ENCODE peak calls at places on chromosome 20, in ten cellular contexts. L is GM13977, G is endothelial cell, N is breast epithelium, P is fibroblast of the aortic adventitia, R is nephron progenitor cell, B is foreskin keratinocyte, M is astrocyte, K is A549, U is HFFc6. A is an unnamed sample.

GRCh38 chr20:57780398-57780797 is 70.6 kb upstream of the PMEPA1 start:
- DNase-seq in B (no peak), K (no peak), P (no peak), N (no peak), U (no peak), M (no peak), G (no peak), R (no peak), L (no peak), A (no peak)

GRCh38 chr20:51553897-51554504 is 11.5 kb upstream of the NFATC2 start:
- DNase-seq in R (no peak), L (no peak), N (no peak), M (peak), B (no peak), U (peak), G (no peak), K (no peak), P (peak), A (no peak)

GRCh38 chr20:34750484-34750883 is 46.3 kb downstream of the TP53INP2 start:
- DNase-seq in G (no peak), B (no peak), M (no peak), N (no peak), U (no peak), P (no peak), R (no peak), K (no peak), L (no peak), A (no peak)

GRCh38 chr20:49276895-49277785 is 717 bp downstream of the ZNFX1 start:
- DNase-seq in L (peak), K (no peak), U (no peak), M (no peak), P (no peak), B (no peak), R (peak), N (peak), G (peak), A (peak)

GRCh38 chr20:57990396-57990987 is 238.0 kb downstream of the ANKRD60 start:
- DNase-seq in P (peak), B (peak), R (no peak), K (no peak), G (no peak), L (no peak), U (peak), M (peak), N (no peak), A (no peak)

GRCh38 chr20:48710341-48711043 is 117.3 kb downstream of the PREX1 start:
- DNase-seq in B (no peak), L (no peak), R (no peak), M (no peak), K (no peak), U (no peak), N (no peak), P (no peak), G (no peak), A (no peak)

GRCh38 chr20:12927489-12927888 is 81.3 kb upstream of the SPTLC3 start:
- DNase-seq in L (no peak), M (peak), K (no peak), G (no peak), R (no peak), N (no peak), U (no peak), P (peak), B (peak), A (no peak)

GRCh38 chr20:53914091-53914860 is 156.1 kb downstream of the BCAS1 start:
- DNase-seq in L (no peak), R (no peak), N (no peak), K (no peak), M (peak), P (peak), B (no peak), G (no peak), U (no peak), A (no peak)

GRCh38 chr20:32528291-32528891 is 56.7 kb downstream of the NOL4L start:
- DNase-seq in M (no peak), R (no peak), N (no peak), L (no peak), K (no peak), G (no peak), B (no peak), U (no peak), P (no peak), A (no peak)

GRCh38 chr20:59977086-59977485 is 18.9 kb downstream of the CDH26 start:
- DNase-seq in B (no peak), U (no peak), K (no peak), L (no peak), G (no peak), M (no peak), N (no peak), R (no peak), P (no peak), A (no peak)

GRCh38 chr20:58271596-58272460 is 37.7 kb upstream of the RAB22A start:
- DNase-seq in K (no peak), N (no peak), P (no peak), M (no peak), G (no peak), B (no peak), L (peak), R (no peak), U (no peak), A (no peak)

GRCh38 chr20:21360686-21361085 is 36.6 kb downstream of the NKX2-4 start:
- DNase-seq in R (no peak), U (peak), M (peak), L (no peak), B (no peak), N (no peak), P (peak), G (no peak), K (no peak), A (no peak)

GRCh38 chr20:57998276-57998675 is 230.2 kb downstream of the ANKRD60 start:
- DNase-seq in L (no peak), U (no peak), K (no peak), B (no peak), M (no peak), G (no peak), R (no peak), P (no peak), N (no peak), A (no peak)

GRCh38 chr20:49603209-49603627 is 35.3 kb upstream of the PTGIS start:
- DNase-seq in B (no peak), P (peak), U (peak), K (no peak), G (peak), M (peak), R (no peak), N (no peak), L (no peak), A (no peak)

GRCh38 chr20:4710106-4710475 is 11.6 kb upstream of the PRND start:
- DNase-seq in L (no peak), B (no peak), K (no peak), P (no peak), G (no peak), R (no peak), N (no peak), U (no peak), M (no peak), A (no peak)

GRCh38 chr20:38889792-38890496 is 36.3 kb upstream of the FAM83D start:
- DNase-seq in K (no peak), R (no peak), N (no peak), B (no peak), P (no peak), L (no peak), M (no peak), U (no peak), G (no peak), A (no peak)

GRCh38 chr20:6814945-6815344 is 47.5 kb downstream of the BMP2 start:
- DNase-seq in N (no peak), U (no peak), K (no peak), M (no peak), G (no peak), L (no peak), R (no peak), P (peak), B (no peak), A (no peak)

GRCh38 chr20:47335251-47336012 is 21.1 kb downstream of the ZMYND8 start:
- DNase-seq in M (no peak), L (no peak), G (no peak), N (no peak), P (peak), U (no peak), K (no peak), B (no peak), R (no peak), A (no peak)

GRCh38 chr20:36548006-36548315 is 6.6 kb downstream of the MYL9 start:
- DNase-seq in B (no peak), L (no peak), U (no peak), M (no peak), N (no peak), K (no peak), P (no peak), G (peak), R (peak), A (no peak)
- TF ChIP-seq CTCF in B (peak), L (peak), U (peak), M (no peak), N (no peak), K (no peak), P (peak), G (no peak), R (no peak), A (peak)

GRCh38 chr20:10536531-10536930 is 101.4 kb downstream of the SLX4IP start:
- DNase-seq in N (peak), M (no peak), L (no peak), K (no peak), R (no peak), U (no peak), B (no peak), P (peak), G (no peak), A (no peak)
- TF ChIP-seq CTCF in N (peak), M (peak), L (peak), K (peak), R (no peak), U (peak), B (peak), P (peak), G (peak), A (peak)

DNA sequence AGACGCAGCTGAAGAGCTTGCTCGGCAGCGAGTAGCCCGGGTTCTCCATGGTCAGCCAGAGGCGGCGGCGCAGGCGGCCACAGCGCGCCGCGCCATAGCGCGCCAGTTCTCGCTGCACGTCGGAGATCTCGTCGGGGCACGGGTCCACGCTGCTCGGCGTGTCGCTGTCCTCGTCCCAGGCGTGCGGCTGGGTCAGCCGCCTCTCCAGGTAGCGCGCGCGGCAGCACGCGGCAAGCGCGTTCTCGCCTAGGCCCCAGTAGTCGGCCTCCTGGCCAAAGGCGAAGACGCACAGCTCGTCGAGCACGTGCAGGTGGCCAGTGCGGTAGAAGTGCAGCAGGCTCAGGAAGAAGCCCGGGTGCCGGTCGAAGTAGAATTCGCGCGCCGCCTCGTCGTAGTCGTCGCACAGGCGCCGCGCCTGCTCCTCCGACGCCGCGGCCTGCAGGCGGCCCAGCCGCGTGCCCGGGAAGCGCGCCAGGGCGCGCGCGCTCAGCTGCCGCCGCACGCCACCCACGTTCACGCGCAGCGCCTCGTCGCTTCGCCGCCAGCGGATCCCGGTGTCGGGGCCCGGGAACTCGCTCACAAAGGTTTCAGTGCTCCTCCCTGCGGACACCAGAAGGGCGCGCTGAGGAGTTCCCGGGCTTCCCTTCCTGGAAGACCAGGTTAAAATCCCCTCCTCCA is 2.7 kb downstream of the KCNS1 start:
- DNase-seq in L (peak), P (no peak), N (no peak), M (peak), K (no peak), G (peak), U (no peak), R (peak), B (peak), A (no peak)
- TF ChIP-seq CTCF in L (no peak), P (peak), N (no peak), M (no peak), K (no peak), G (no peak), U (no peak), R (no peak), B (peak), A (peak)

GRCh38 chr20:2914160-2914559 is 40.9 kb downstream of the PTPRA start:
- DNase-seq in K (no peak), M (no peak), G (no peak), U (no peak), P (no peak), L (no peak), B (no peak), N (no peak), R (no peak), A (no peak)
- TF ChIP-seq CTCF in K (peak), M (no peak), G (no peak), U (peak), P (no peak), L (peak), B (peak), N (no peak), R (no peak), A (peak)

GRCh38 chr20:20205141-20205861 is 153.0 kb downstream of the CFAP61 start:
- DNase-seq in B (no peak), K (no peak), M (no peak), G (no peak), N (no peak), L (no peak), P (no peak), R (no peak), U (no peak), A (no peak)

GRCh38 chr20:20207291-20207690 is 155.0 kb downstream of the CFAP61 start:
- DNase-seq in R (no peak), N (no peak), M (no peak), G (no peak), K (no peak), L (no peak), B (no peak), P (no peak), U (no peak), A (no peak)

GRCh38 chr20:20206788-20207187 is 154.5 kb downstream of the CFAP61 start:
- DNase-seq in G (no peak), K (no peak), P (no peak), R (no peak), L (peak), M (no peak), U (no peak), N (no peak), B (no peak), A (no peak)

GRCh38 chr20:20204326-20204725 is 152.0 kb downstream of the CFAP61 start:
- DNase-seq in K (no peak), P (no peak), L (no peak), U (no peak), G (no peak), R (no peak), M (no peak), N (no peak), B (no peak), A (no peak)

DNA sequence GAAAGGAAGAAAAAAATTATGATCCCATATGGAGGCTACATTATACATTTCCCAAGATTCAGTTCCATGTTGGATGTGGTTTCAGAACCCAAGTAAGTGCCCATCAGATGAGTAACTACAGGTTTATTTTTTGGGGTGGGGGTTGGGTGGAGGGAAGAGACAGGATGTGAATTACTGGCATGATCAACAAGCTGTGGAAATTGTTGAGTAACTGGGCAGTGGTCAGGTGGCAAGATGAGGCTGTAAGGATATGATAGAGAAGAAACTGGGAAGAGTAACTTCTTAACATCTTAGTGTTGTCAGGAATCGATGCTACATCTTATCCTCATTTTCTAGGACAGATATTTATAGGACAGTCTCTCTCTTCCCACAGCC is 153.5 kb downstream of the CFAP61 start:
- DNase-seq in N (no peak), U (no peak), B (no peak), P (no peak), L (no peak), K (no peak), M (no peak), R (no peak), G (no peak), A (no peak)
- TF ChIP-seq CTCF in N (no peak), U (no peak), B (no peak), P (no peak), L (no peak), K (no peak), M (no peak), R (no peak), G (no peak), A (no peak)

GRCh38 chr20:52682271-52682670 is 289.9 kb upstream of the TSHZ2 start:
- DNase-seq in K (no peak), G (no peak), M (no peak), N (no peak), B (no peak), P (no peak), U (no peak), L (no peak), R (no peak), A (no peak)

GRCh38 chr20:52681288-52681687 is 290.9 kb upstream of the TSHZ2 start:
- DNase-seq in L (no peak), B (no peak), P (no peak), G (no peak), N (no peak), M (no peak), U (no peak), K (no peak), R (no peak), A (no peak)

GRCh38 chr20:52683761-52684160 is 288.4 kb upstream of the TSHZ2 start:
- DNase-seq in P (no peak), K (no peak), U (no peak), B (no peak), N (no peak), M (no peak), G (no peak), L (no peak), R (no peak), A (no peak)

GRCh38 chr20:52684176-52684575 is 288.0 kb upstream of the TSHZ2 start:
- DNase-seq in L (no peak), P (no peak), K (no peak), R (no peak), U (no peak), G (no peak), M (no peak), B (no peak), N (no peak), A (no peak)

GRCh38 chr20:52684911-52685310 is 287.2 kb upstream of the TSHZ2 start:
- DNase-seq in B (no peak), P (no peak), M (no peak), G (no peak), L (no peak), R (no peak), U (no peak), K (no peak), N (no peak), A (no peak)
- TF ChIP-seq CTCF in B (no peak), P (no peak), M (no peak), G (no peak), L (no peak), R (no peak), U (no peak), K (no peak), N (no peak), A (no peak)

GRCh38 chr20:2692886-2693285 is 306 bp downstream of the EBF4 start:
- DNase-seq in G (no peak), B (no peak), L (peak), N (no peak), M (no peak), P (no peak), U (no peak), K (peak), R (peak), A (no peak)

GRCh38 chr20:2693996-2694471 is 1.5 kb downstream of the EBF4 start:
- DNase-seq in K (no peak), R (peak), N (no peak), L (no peak), U (no peak), P (no peak), G (peak), M (no peak), B (no peak), A (peak)

GRCh38 chr20:2694519-2694918 is 1.9 kb downstream of the EBF4 start:
- DNase-seq in L (no peak), P (no peak), N (no peak), K (no peak), B (no peak), U (no peak), R (no peak), G (no peak), M (no peak), A (peak)

GRCh38 chr20:2692036-2692885 is at the start of gene EBF4:
- DNase-seq in U (no peak), P (peak), R (peak), G (no peak), L (peak), N (no peak), B (peak), K (peak), M (no peak), A (peak)

GRCh38 chr20:2693286-2693995 is 861 bp downstream of the EBF4 start:
- DNase-seq in U (no peak), L (peak), G (no peak), R (peak), K (peak), P (no peak), B (no peak), M (no peak), N (no peak), A (peak)
- TF ChIP-seq CTCF in U (no peak), L (no peak), G (no peak), R (no peak), K (peak), P (no peak), B (no peak), M (no peak), N (no peak), A (no peak)

DNA sequence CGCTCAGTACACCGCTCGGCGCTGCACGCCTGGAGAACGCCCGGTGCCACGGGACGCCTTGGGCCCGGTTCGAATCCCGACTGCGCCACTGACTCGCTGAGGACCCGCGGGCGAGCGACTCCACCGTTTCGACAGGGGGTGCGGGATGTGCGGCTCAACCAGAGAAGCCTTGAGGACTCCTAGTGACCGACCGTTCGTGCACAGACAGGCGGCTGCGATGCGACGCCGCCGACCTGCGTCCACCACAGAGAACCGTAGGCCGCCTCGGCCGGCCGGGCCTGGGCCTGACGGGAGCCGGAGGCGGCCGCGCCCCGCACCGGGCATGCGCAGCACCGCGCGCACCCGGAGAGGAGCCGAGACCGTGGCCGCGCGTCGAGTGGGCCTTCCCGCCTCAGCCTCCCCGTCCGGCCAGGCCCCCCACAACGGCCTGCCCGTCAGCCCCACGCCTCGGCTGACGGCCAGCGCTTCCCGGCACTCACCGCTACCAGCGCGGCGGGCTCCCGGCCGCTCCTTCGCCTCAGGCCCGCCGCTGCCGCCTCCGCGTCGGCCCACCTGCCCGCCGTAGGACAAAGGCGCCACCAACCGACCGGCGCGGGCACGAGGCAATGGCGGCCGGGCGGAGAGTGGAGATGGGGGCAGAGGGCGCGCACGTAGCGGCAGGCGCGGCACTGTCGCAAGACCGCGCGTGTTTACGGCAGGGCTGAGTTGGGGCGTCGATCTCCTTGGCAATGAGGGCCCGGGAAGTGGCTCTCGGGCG is at the start of gene NCOA5:
- DNase-seq in N (peak), B (peak), R (peak), K (peak), G (peak), M (peak), P (peak), L (peak), U (peak), A (peak)
- TF ChIP-seq CTCF in N (no peak), B (peak), R (no peak), K (peak), G (peak), M (no peak), P (no peak), L (peak), U (peak), A (peak)

GRCh38 chr20:17287503-17287902 is 60.7 kb downstream of the PCSK2 start:
- DNase-seq in P (no peak), K (no peak), B (no peak), M (no peak), N (no peak), U (no peak), G (no peak), R (peak), L (no peak), A (no peak)
- TF ChIP-seq CTCF in P (no peak), K (no peak), B (peak), M (no peak), N (no peak), U (peak), G (peak), R (no peak), L (peak), A (peak)